ENCODE peak calls at places on chromosome 14, in four cellular contexts. Z, X, M and A are unnamed samples.

GRCh38 chr14:38391334-38391733 is 135.4 kb upstream of the CLEC14A start:
- DNase-seq in Z (no peak), X (no peak), M (no peak), A (no peak)

GRCh38 chr14:100078997-100079561 is 13.9 kb downstream of the EVL start:
- DNase-seq in Z (peak), X (no peak), M (no peak), A (no peak)

GRCh38 chr14:104820669-104821228 is 19.8 kb downstream of the ZBTB42 start:
- DNase-seq in Z (peak), X (no peak), M (peak), A (peak)

GRCh38 chr14:104494483-104494882 is 85.1 kb upstream of the C14orf180 start:
- DNase-seq in Z (no peak), X (no peak), M (no peak), A (no peak)

GRCh38 chr14:23612802-23613201 is 23.4 kb upstream of the DHRS2 start:
- DNase-seq in Z (no peak), X (no peak), M (no peak), A (no peak)

GRCh38 chr14:88937706-88938105 is 113.3 kb downstream of the TTC8 start:
- DNase-seq in Z (no peak), X (no peak), M (no peak), A (peak)

GRCh38 chr14:26738571-26738970 is 140.7 kb upstream of the NOVA1 start:
- DNase-seq in Z (no peak), X (no peak), M (no peak), A (no peak)

GRCh38 chr14:79016828-79017505 is 846.8 kb downstream of the NRXN3 start:
- DNase-seq in Z (peak), X (no peak), M (no peak), A (no peak)

GRCh38 chr14:87894920-87895319 is 98.1 kb downstream of the GALC start:
- DNase-seq in Z (no peak), X (no peak), M (no peak), A (no peak)

GRCh38 chr14:93286212-93286890 is 46.5 kb downstream of the BTBD7 start:
- DNase-seq in Z (no peak), X (no peak), M (no peak), A (no peak)

GRCh38 chr14:74941676-74942097 is 13.7 kb downstream of the PGF start:
- DNase-seq in Z (no peak), X (peak), M (no peak), A (peak)

GRCh38 chr14:74938873-74939495 is 15.9 kb upstream of the RPS6KL1 start:
- DNase-seq in Z (no peak), X (no peak), M (no peak), A (no peak)

GRCh38 chr14:74942608-74943007 is 12.8 kb downstream of the PGF start:
- DNase-seq in Z (no peak), X (no peak), M (no peak), A (no peak)

GRCh38 chr14:74942164-74942563 is 13.2 kb downstream of the PGF start:
- DNase-seq in Z (no peak), X (no peak), M (no peak), A (no peak)

DNA sequence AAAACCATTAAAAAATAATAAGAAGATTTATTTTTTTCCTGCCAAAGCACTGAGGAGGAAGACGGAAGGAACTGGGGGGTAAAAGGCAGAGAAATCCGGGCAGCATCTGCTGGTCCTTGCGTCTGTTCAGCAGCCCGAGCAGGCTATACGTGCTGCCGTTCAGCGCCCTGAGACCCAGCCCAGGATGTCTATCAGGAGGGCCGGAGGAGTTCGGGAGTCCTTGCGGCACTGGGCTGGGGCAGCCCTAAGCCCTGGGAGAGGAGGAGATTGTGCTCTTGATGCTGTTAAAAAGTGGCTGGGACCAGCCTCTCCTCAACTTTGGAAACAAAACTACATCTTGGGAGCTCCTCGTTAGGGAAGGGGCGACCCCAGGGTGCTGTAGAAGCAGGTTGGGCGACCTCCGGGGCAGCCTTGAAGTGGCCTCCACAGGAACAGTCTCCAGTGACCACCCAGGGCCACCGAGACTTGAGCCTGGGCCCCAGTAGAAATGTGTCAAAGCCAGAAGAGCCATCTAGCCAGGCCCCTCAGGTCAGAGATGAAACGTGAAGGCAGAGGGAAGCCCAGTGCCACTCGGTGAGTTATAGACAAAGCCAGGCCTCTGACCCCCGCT is 14.3 kb downstream of the PGF start:
- DNase-seq in Z (no peak), X (no peak), M (no peak), A (no peak)
- H3K27ac ChIP-seq in Z (no peak), X (peak), M (peak), A (peak)

DNA sequence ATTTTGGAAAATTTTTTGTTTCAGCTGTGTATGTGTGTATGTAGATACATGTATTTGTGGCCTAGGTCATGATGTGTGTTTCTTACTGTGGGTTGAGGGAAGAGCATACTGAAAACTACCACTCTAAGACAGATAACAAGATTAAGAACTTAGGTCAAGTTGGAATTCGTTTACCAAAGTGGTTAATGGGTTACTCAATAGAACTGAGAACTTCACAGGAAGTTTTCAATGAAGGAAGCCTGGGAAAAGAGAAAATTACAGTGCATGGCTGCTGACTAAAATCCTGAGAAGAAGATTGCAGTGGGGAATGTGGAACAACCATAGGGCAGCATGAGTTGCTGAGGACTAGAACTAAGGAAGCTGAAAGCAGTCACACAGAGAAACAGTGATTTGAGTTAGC is 21.4 kb upstream of the FOXG1 start:
- DNase-seq in Z (no peak), X (no peak), M (no peak), A (no peak)
- H3K27ac ChIP-seq in Z (no peak), X (no peak), M (no peak), A (no peak)

GRCh38 chr14:75467763-75468162 is 39.9 kb downstream of the JDP2 start:
- DNase-seq in Z (no peak), X (no peak), M (no peak), A (no peak)
- H3K27ac ChIP-seq in Z (no peak), X (no peak), M (no peak), A (no peak)

DNA sequence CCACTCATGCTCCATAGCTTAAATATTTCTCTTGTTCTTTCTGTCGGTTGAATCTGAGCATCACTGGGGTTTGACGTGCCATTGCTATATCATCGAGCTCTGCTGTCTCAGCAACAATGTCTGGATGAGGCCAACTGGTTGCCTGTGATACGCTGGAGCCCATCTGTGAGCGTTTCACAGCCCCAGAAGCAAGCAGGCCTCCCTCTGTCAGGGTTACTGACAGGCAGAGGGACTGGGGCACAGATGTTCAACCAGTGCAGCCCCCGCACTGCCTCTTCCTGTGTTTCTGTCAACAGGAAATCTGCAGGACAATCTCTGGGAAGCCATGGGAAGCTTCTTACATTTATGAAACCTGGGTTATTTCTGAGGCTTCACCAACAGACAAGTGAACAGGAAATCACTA is 23.9 kb downstream of the DMAC2L start:
- DNase-seq in Z (no peak), X (no peak), M (no peak), A (peak)
- H3K27ac ChIP-seq in Z (no peak), X (peak), M (peak), A (peak)

GRCh38 chr14:103099733-103100280 is 5.3 kb downstream of the EXOC3L4 start:
- DNase-seq in Z (no peak), X (no peak), M (peak), A (no peak)
- H3K27ac ChIP-seq in Z (no peak), X (peak), M (no peak), A (no peak)

GRCh38 chr14:69086537-69086936 is 66.4 kb downstream of the DCAF5 start:
- DNase-seq in Z (no peak), X (no peak), M (no peak), A (no peak)
- H3K27ac ChIP-seq in Z (no peak), X (peak), M (peak), A (peak)